ENCODE peak calls at places on chromosomes 3 and 15, in ten cellular contexts. S, H, W, A, J, T, F, L, B and C are unnamed samples.

GRCh38 chr15:100438570-100438969 is 90.2 kb downstream of the CERS3 start:
- DNase-seq in S (no peak), H (no peak), W (peak), A (no peak), J (peak), T (peak), F (peak), L (peak), B (peak), C (no peak)

GRCh38 chr3:143295201-143296080 is 175.9 kb downstream of the CHST2 start:
- DNase-seq in S (no peak), H (no peak), W (no peak), A (no peak), J (no peak), T (no peak), F (no peak), L (no peak), B (no peak), C (no peak)

GRCh38 chr15:40175160-40175559 is 14.3 kb downstream of the BUB1B start:
- DNase-seq in S (no peak), H (no peak), W (no peak), A (no peak), J (no peak), T (no peak), F (no peak), L (no peak), B (no peak), C (no peak)

GRCh38 chr15:37926136-37926535 is 8.3 kb upstream of the TMCO5A start:
- DNase-seq in S (no peak), H (no peak), W (no peak), A (no peak), J (no peak), T (no peak), F (no peak), L (no peak), B (no peak), C (no peak)

GRCh38 chr15:101459579-101460300 is 29.8 kb downstream of the PCSK6 start:
- DNase-seq in S (no peak), H (no peak), W (no peak), A (no peak), J (no peak), T (no peak), F (no peak), L (no peak), B (no peak), C (no peak)

GRCh38 chr3:43046583-43046982 is 59.3 kb downstream of the POMGNT2 start:
- DNase-seq in S (no peak), H (no peak), W (peak), A (no peak), J (no peak), T (no peak), F (no peak), L (no peak), B (no peak), C (no peak)

GRCh38 chr3:145882416-145882815 is 278.6 kb downstream of the PLOD2 start:
- DNase-seq in S (no peak), H (no peak), W (no peak), A (no peak), J (no peak), T (no peak), F (no peak), L (no peak), B (no peak), C (no peak)

GRCh38 chr3:56884387-56884786 is 82.6 kb upstream of the ARHGEF3 start:
- DNase-seq in S (no peak), H (no peak), W (no peak), A (no peak), J (no peak), T (no peak), F (no peak), L (no peak), B (no peak), C (no peak)

GRCh38 chr3:197575362-197575761 is 19.6 kb upstream of the BDH1 start:
- DNase-seq in S (no peak), H (no peak), W (no peak), A (no peak), J (no peak), T (no peak), F (no peak), L (no peak), B (no peak), C (no peak)

GRCh38 chr3:15982243-15982642 is 184.5 kb upstream of the ANKRD28 start:
- DNase-seq in S (no peak), H (no peak), W (no peak), A (no peak), J (no peak), T (no peak), F (no peak), L (no peak), B (no peak), C (no peak)

GRCh38 chr15:93146196-93146595 is 57.2 kb upstream of the RGMA start:
- DNase-seq in S (no peak), H (no peak), W (no peak), A (no peak), J (no peak), T (no peak), F (no peak), L (no peak), B (no peak), C (no peak)

GRCh38 chr3:168653255-168653654 is 557.5 kb upstream of the GOLIM4 start:
- DNase-seq in S (no peak), H (no peak), W (no peak), A (no peak), J (no peak), T (no peak), F (no peak), L (no peak), B (no peak), C (no peak)

GRCh38 chr3:155553800-155554199 is 191.1 kb downstream of the PLCH1 start:
- DNase-seq in S (no peak), H (no peak), W (no peak), A (peak), J (no peak), T (no peak), F (no peak), L (no peak), B (no peak), C (no peak)

GRCh38 chr3:107421170-107421792 is 44.0 kb downstream of the CCDC54 start:
- DNase-seq in S (no peak), H (peak), W (peak), A (peak), J (no peak), T (no peak), F (no peak), L (peak), B (no peak), C (peak)

GRCh38 chr15:67469680-67470079 is 51.3 kb upstream of the C15orf61 start:
- DNase-seq in S (no peak), H (no peak), W (no peak), A (no peak), J (no peak), T (no peak), F (no peak), L (no peak), B (no peak), C (no peak)

GRCh38 chr15:67468431-67468830 is 52.5 kb upstream of the C15orf61 start:
- DNase-seq in S (no peak), H (no peak), W (no peak), A (no peak), J (no peak), T (no peak), F (no peak), L (no peak), B (no peak), C (no peak)

GRCh38 chr15:67474405-67475080 is 46.4 kb upstream of the C15orf61 start:
- DNase-seq in S (no peak), H (no peak), W (no peak), A (no peak), J (no peak), T (no peak), F (no peak), L (no peak), B (no peak), C (no peak)

DNA sequence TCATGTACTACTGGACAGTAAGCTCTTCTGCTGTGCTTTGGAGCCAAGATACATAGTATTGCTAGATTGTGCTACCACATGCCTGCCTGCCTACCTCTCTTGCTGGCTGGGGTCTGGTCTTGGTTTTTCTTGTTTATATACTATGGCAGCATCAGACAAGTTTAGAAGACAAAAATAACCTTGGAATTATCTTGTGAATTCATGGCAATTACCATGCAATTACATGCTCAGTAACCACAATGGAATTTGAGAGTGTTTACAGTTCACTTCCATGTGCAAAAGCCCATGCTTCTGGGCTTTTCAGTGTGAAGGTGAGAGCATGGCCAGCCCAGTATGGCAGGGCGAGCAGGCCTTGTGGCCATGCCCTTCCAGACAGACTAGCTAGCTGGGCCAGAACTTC is 48.0 kb upstream of the C15orf61 start:
- DNase-seq in S (no peak), H (no peak), W (no peak), A (no peak), J (no peak), T (no peak), F (no peak), L (no peak), B (no peak), C (no peak)
- H3K27ac ChIP-seq in S (no peak), H (no peak), W (no peak), A (no peak), J (no peak), T (no peak), F (no peak), L (no peak), B (no peak), C (no peak)

GRCh38 chr15:89690276-89691218 is at the start of the genes PEX11A and WDR93:
- DNase-seq in S (peak), H (peak), W (peak), A (peak), J (peak), T (peak), F (peak), L (peak), B (peak), C (peak)
- TF ChIP-seq POLR2A in S (no peak), H (peak), W (no peak), A (peak), J (peak), T (peak), F (peak), L (peak), B (peak), C (no peak)

GRCh38 chr15:50777045-50777444 is 11.5 kb upstream of the SPPL2A start:
- DNase-seq in S (no peak), H (peak), W (no peak), A (no peak), J (no peak), T (no peak), F (no peak), L (no peak), B (no peak), C (no peak)
- TF ChIP-seq CTCF in S (no peak), H (no peak), W (no peak), A (no peak), J (no peak), T (no peak), F (no peak), L (no peak), B (no peak), C (no peak)

DNA sequence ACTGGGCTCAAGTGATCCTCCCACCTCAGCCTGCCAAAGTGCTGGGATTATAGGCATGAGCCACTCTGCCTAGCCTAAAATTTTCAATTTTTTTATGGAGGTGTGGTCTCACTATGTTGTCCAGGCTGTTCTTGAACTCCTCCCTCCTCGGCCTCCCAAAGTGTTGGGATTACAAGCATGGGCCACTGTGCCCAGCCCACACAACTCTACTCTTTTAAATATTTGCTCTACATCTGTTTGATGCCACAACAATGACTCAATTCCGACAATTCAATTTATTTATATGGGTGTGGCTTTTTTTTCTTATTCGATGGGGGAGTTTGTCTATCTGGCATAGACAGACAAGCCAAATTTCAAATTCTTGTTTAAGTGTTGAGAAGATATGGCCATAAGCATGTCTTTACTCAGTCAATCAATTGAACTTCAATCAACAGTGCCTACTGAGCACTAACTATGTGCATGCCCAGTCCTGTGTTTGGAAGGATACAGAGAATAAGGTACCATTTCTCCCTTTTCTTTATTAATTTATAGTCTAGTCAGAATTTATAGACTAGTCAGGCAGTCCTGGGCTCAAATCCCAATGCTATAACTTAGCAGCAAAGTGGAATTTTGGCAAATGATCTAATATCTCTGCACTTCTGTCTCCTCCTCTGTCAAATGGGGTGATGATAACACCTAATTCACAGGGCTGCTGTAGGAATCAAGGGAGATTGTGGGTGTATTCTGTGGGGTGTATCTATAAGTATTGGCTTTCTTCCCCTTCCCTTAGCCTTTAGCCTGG is 54.6 kb upstream of the PIAS1 start:
- DNase-seq in S (no peak), H (peak), W (no peak), A (no peak), J (no peak), T (no peak), F (no peak), L (no peak), B (no peak), C (no peak)
- H3K27ac ChIP-seq in S (no peak), H (peak), W (no peak), A (no peak), J (no peak), T (no peak), F (no peak), L (no peak), B (no peak), C (no peak)

GRCh38 chr3:9169951-9170850 is 79.2 kb downstream of the SRGAP3 start:
- DNase-seq in S (no peak), H (no peak), W (no peak), A (no peak), J (no peak), T (no peak), F (no peak), L (peak), B (no peak), C (no peak)

GRCh38 chr3:9175421-9175820 is 74.0 kb downstream of the SRGAP3 start:
- DNase-seq in S (no peak), H (peak), W (no peak), A (no peak), J (peak), T (no peak), F (no peak), L (peak), B (peak), C (no peak)

GRCh38 chr3:9170851-9171160 is 78.6 kb downstream of the SRGAP3 start:
- DNase-seq in S (no peak), H (no peak), W (no peak), A (no peak), J (no peak), T (no peak), F (no peak), L (no peak), B (no peak), C (no peak)

GRCh38 chr3:9173445-9173844 is 76.0 kb downstream of the SRGAP3 start:
- DNase-seq in S (no peak), H (no peak), W (no peak), A (no peak), J (no peak), T (no peak), F (no peak), L (no peak), B (no peak), C (no peak)

GRCh38 chr3:9172851-9173320 is 76.6 kb downstream of the SRGAP3 start:
- DNase-seq in S (no peak), H (peak), W (no peak), A (peak), J (no peak), T (no peak), F (peak), L (no peak), B (no peak), C (no peak)
- TF ChIP-seq POLR2A in S (no peak), H (no peak), W (no peak), A (no peak), J (no peak), T (no peak), F (no peak), L (no peak), B (no peak), C (no peak)